ENCODE peak calls at places on chromosomes 11 and 22, in eight cellular contexts. R is naive thymus-derived CD4-positive, alpha-beta T cell; B is lower lobe of right lung; H is GM12891; M is AG10803; Y is stimulated activated CD4-positive, alpha-beta T cell treated with anti-CD3 and anti-CD28 coated beads, Interleukin-12 subunit alpha, Interleukin-12 subunit beta, amount 100 ng/mL, for 48 hours; V is epithelial cell of prostate; Z is mesenchymal stem cell. J is an unnamed sample.

GRCh38 chr22:19292262-19293230 is 1.0 kb upstream of the CLTCL1 start:
- DNase-seq in R (no peak), B (peak; percentile 45), H (no peak), M (peak; percentile 69), Y (no peak), V (no peak), Z (no peak), J (no peak)

GRCh38 chr11:123536690-123537437 is 106.8 kb downstream of the GRAMD1B start:
- DNase-seq in R (no peak), B (no peak), H (no peak), M (peak; percentile 23), Y (no peak), V (no peak), Z (peak; percentile 70), J (no peak)

GRCh38 chr22:44366372-44367310 is 53.9 kb upstream of the SHISAL1 start:
- DNase-seq in R (no peak), B (peak; percentile 19), H (no peak), M (no peak), Y (no peak), V (no peak), Z (no peak), J (no peak)

GRCh38 chr11:11789735-11790369 is 51.9 kb upstream of the USP47 start:
- DNase-seq in R (no peak), B (no peak), H (no peak), M (peak; percentile 18), Y (no peak), V (no peak), Z (peak; percentile 41), J (no peak)

GRCh38 chr11:48052183-48053040 is 72.1 kb downstream of the PTPRJ start:
- DNase-seq in R (no peak), B (peak; percentile 85), H (no peak), M (peak; percentile 79), Y (no peak), V (peak; percentile 31), Z (peak; percentile 65), J (peak; percentile 43)

GRCh38 chr11:2803186-2804057 is 82.2 kb downstream of the CDKN1C start:
- DNase-seq in R (no peak), B (peak; percentile 29), H (no peak), M (no peak), Y (no peak), V (no peak), Z (no peak), J (no peak)

GRCh38 chr22:42928969-42929837 is 72.1 kb upstream of the ARFGAP3 start:
- DNase-seq in R (no peak), B (peak; percentile 65), H (no peak), M (peak; percentile 62), Y (no peak), V (no peak), Z (peak; percentile 48), J (no peak)

GRCh38 chr11:18383388-18384156 is 10.8 kb upstream of the LDHA start:
- DNase-seq in R (peak; percentile 71), B (peak; percentile 56), H (peak; percentile 43), M (peak; percentile 99), Y (peak; percentile 55), V (peak; percentile 98), Z (peak; percentile 100), J (peak; percentile 76)

GRCh38 chr22:17398159-17398558 is 28.9 kb downstream of the CECR2 start:
- DNase-seq in R (no peak), B (no peak), H (no peak), M (no peak), Y (no peak), V (no peak), Z (no peak), J (no peak)

GRCh38 chr11:28107331-28107725 is 628 bp downstream of the KIF18A start:
- DNase-seq in R (peak; percentile 32), B (no peak), H (no peak), M (peak; percentile 19), Y (peak; percentile 3), V (no peak), Z (peak; percentile 63), J (no peak)

GRCh38 chr11:11481371-11481770 is 128.3 kb upstream of the CSNK2A3 start:
- DNase-seq in R (no peak), B (no peak), H (no peak), M (no peak), Y (no peak), V (no peak), Z (no peak), J (no peak)

GRCh38 chr11:3001496-3001895 is 9.4 kb upstream of the NAP1L4 start:
- DNase-seq in R (no peak), B (no peak), H (no peak), M (no peak), Y (no peak), V (no peak), Z (no peak), J (no peak)

GRCh38 chr11:34366522-34366921 is 8.7 kb upstream of the ABTB2 start:
- DNase-seq in R (no peak), B (peak; percentile 54), H (no peak), M (peak; percentile 41), Y (no peak), V (no peak), Z (no peak), J (no peak)

GRCh38 chr22:29621761-29622526 is 18.5 kb downstream of the NF2 start:
- DNase-seq in R (no peak), B (no peak), H (no peak), M (peak; percentile 97), Y (no peak), V (peak; percentile 87), Z (peak; percentile 90), J (peak; percentile 98)